ENCODE peak calls at places on chromosomes 6 and 20, in six cellular contexts. S is H9, Z is PC-3, T is GM23248, J is K562, R is mammary epithelial cell. K is an unnamed sample.

GRCh38 chr6:127346512-127346911 is 3.1 kb upstream of the ECHDC1 start:
- DNase-seq in Z (no peak), R (no peak), J (no peak), S (no peak), T (no peak), K (no peak)

GRCh38 chr20:44616604-44616964 is 34.2 kb downstream of the PKIG start:
- DNase-seq in T (no peak), S (peak; percentile 65), Z (no peak), R (no peak), J (peak; percentile 76), K (no peak)

GRCh38 chr6:39330057-39330456 is 7.6 kb upstream of the KCNK16 start:
- DNase-seq in T (no peak), J (no peak), Z (no peak), S (no peak), R (no peak), K (no peak)

GRCh38 chr6:32763417-32763816 is at the start of gene HLA-DQB2:
- DNase-seq in J (peak; percentile 34), R (no peak), S (no peak), T (peak; percentile 3), Z (no peak), K (no peak)

GRCh38 chr6:45328523-45328922 is 393 bp downstream of the RUNX2 start:
- DNase-seq in J (no peak), Z (no peak), T (no peak), S (no peak), R (no peak), K (no peak)

GRCh38 chr6:105740946-105741605 is 338.2 kb upstream of the PREP start:
- DNase-seq in J (peak; percentile 17), Z (no peak), T (peak; percentile 68), S (no peak), R (no peak), K (no peak)

GRCh38 chr6:147167009-147167408 is 37.2 kb upstream of the STXBP5 start:
- DNase-seq in R (no peak), J (no peak), T (peak; percentile 46), Z (peak; percentile 10), S (no peak), K (no peak)

GRCh38 chr6:42264852-42265390 is 47.3 kb upstream of the MRPS10 start:
- DNase-seq in Z (no peak), T (no peak), R (no peak), S (no peak), J (no peak), K (no peak)

GRCh38 chr20:31751126-31751525 is 12.0 kb downstream of the TPX2 start:
- DNase-seq in Z (no peak), T (peak; percentile 88), R (no peak), S (no peak), J (no peak), K (no peak)

GRCh38 chr6:133198725-133199124 is 42.4 kb upstream of the EYA4 start:
- DNase-seq in J (no peak), Z (peak; percentile 82), T (no peak), S (no peak), R (peak; percentile 88), K (no peak)

GRCh38 chr6:28207244-28208179 is 17.6 kb upstream of the ZSCAN9 start:
- DNase-seq in S (peak; percentile 75), T (peak; percentile 66), J (no peak), Z (no peak), R (peak; percentile 15), K (no peak)

GRCh38 chr20:58306421-58307261 is 2.9 kb upstream of the RAB22A start:
- DNase-seq in S (no peak), J (no peak), T (peak; percentile 50), R (peak; percentile 98), Z (peak; percentile 57), K (peak; percentile 56)

GRCh38 chr6:5205877-5206840 is 54.6 kb downstream of the LYRM4 start:
- DNase-seq in T (peak; percentile 72), R (peak; percentile 47), S (no peak), J (peak; percentile 23), Z (peak; percentile 52), K (no peak)

GRCh38 chr6:110509617-110510231 is 33.3 kb upstream of the SLC22A16 start:
- DNase-seq in Z (peak; percentile 94), R (peak; percentile 94), T (peak; percentile 71), S (no peak), J (no peak), K (no peak)

GRCh38 chr20:3808141-3808479 is 12.0 kb downstream of the CDC25B start:
- DNase-seq in J (no peak), T (peak; percentile 95), S (no peak), R (peak; percentile 78), Z (peak; percentile 98), K (no peak)

GRCh38 chr6:116511424-116512131 is at the start of gene CALHM5:
- DNase-seq in T (peak; percentile 94), R (peak; percentile 76), J (peak; percentile 38), S (peak; percentile 36), Z (peak; percentile 83), K (no peak)

GRCh38 chr20:63837134-63837429 is 6.0 kb upstream of the ZBTB46 start:
- DNase-seq in J (no peak), Z (no peak), R (no peak), S (peak; percentile 21), T (no peak), K (no peak)

GRCh38 chr20:63833776-63834544 is 2.9 kb upstream of the ZBTB46 start:
- DNase-seq in Z (no peak), J (no peak), T (no peak), R (no peak), S (peak; percentile 22), K (no peak)

GRCh38 chr20:63836335-63837133 is 5.5 kb upstream of the ZBTB46 start:
- DNase-seq in T (no peak), S (peak; percentile 30), J (no peak), Z (no peak), R (no peak), K (no peak)

GRCh38 chr20:63834545-63834880 is 3.4 kb upstream of the ZBTB46 start:
- DNase-seq in R (no peak), Z (no peak), J (no peak), T (no peak), S (no peak), K (no peak)

DNA sequence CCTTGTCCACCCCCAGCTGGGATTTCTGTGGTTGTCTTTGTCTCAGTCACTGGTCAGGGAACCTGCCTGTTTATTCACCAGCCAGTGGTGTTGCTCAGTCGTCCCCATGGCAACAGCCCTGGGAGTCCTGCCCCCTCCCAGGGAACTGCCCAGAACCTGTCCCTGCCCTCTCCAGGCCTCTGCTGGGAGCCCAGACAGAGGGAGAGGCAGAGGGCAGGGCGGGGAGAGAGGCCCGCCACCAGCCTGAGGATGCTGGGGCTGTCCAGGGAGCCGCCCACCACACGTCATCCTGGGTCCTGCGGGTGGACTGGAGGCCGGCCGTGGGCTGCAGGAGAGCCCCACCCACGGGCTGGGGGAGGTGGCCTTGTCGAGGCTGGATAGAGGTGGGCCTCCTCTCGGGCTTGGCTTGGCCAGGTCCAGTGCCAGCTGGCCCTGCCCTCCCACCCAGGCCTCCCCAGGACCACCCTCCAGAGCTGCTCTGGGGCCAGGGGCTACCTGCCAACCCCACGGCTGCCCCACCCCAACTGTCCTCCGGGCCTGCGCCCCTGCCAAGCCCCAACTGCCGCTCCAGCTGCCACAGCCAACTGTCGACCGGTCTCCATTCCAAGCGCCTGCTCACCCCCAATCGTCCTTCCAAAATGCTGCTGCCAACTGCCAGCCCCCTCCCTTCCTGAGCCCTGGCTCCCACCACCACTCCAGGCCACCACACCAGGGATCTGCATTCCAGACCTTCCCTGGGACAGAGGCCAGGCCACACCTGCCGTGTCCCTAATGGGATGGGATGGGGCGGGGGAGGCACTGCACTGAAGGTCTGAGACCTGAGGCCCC is 4.2 kb upstream of the ZBTB46 start:
- DNase-seq in T (peak; percentile 99), Z (peak; percentile 91), R (peak; percentile 93), J (peak; percentile 87), S (peak; percentile 97), K (no peak)
- H3K9ac ChIP-seq in T (no peak overlapping the region), Z (no peak overlapping the region), R (no peak overlapping the region), J (no peak overlapping the region), S (no peak overlapping the region), K (no peak overlapping the region)

GRCh38 chr6:2858678-2859324 is 17.1 kb upstream of the SERPINB1 start:
- DNase-seq in J (no peak), T (no peak), R (no peak), Z (no peak), S (no peak), K (no peak)

GRCh38 chr6:2855061-2855519 is 13.4 kb upstream of the SERPINB1 start:
- DNase-seq in T (no peak), Z (no peak), S (no peak), J (no peak), R (no peak), K (no peak)

GRCh38 chr6:2859325-2859700 is 17.6 kb upstream of the SERPINB1 start:
- DNase-seq in Z (no peak), T (no peak), R (no peak), J (no peak), S (no peak), K (no peak)

GRCh38 chr6:2857185-2857579 is 15.5 kb upstream of the SERPINB1 start:
- DNase-seq in S (no peak), T (no peak), J (no peak), Z (no peak), R (no peak), K (no peak)

GRCh38 chr6:2857580-2858337 is 16.1 kb upstream of the SERPINB1 start:
- DNase-seq in S (no peak), R (no peak), T (no peak), Z (peak; percentile 49), J (peak; percentile 92), K (no peak)
- H4K20me1 ChIP-seq in S (no peaks in the 10 kb centered on the region), R (no peaks in the 10 kb centered on the region), T (no peaks in the 10 kb centered on the region), Z (no peaks in the 10 kb centered on the region), J (no peaks in the 10 kb centered on the region), K (no peaks in the 10 kb centered on the region)

GRCh38 chr6:22026160-22026678 is 270.6 kb downstream of the PRL start:
- DNase-seq in R (no peak), J (no peak), T (no peak), S (no peak), Z (no peak), K (no peak)
- H3K9ac ChIP-seq in R (no peak overlapping the region), J (peak overlapping the region; percentile 83), T (no peak overlapping the region), S (no peak overlapping the region), Z (no peak overlapping the region), K (no peak overlapping the region)

GRCh38 chr6:47552319-47552718 is 74.7 kb downstream of the CD2AP start:
- DNase-seq in S (no peak), T (no peak), J (no peak), Z (no peak), R (no peak), K (no peak)

DNA sequence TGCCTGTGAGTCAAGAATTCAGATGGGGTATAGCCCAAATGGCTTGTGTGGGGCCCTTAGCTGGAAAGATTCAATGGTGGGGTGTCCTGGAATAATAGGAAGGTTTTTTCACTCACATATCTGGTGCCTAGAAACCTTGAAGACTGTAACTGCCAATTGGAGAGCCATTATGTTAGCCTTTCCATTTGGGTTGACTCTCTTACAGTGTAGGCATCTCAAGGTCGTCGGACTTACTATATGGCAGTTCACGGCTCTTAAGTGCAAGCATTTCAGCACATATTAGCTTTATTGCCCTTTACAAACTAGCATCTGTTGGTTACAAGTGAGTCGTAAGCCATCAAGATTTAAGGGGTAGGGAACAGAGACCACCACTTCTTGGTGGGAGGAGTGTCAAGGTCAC is 74.1 kb downstream of the CD2AP start:
- DNase-seq in R (no peak), Z (no peak), J (no peak), T (no peak), S (no peak), K (no peak)
- H4K20me1 ChIP-seq in R (no peaks in the 10 kb centered on the region), Z (no peaks in the 10 kb centered on the region), J (no peaks in the 10 kb centered on the region), T (no peaks in the 10 kb centered on the region), S (no peaks in the 10 kb centered on the region), K (no peaks in the 10 kb centered on the region)